ENCODE peak calls at places on chromosomes 6 and 20, in nine cellular contexts. L, I, Q, D, A, C, R, M and J are unnamed samples.

GRCh38 chr6:152087096-152087495 is 279.6 kb downstream of the ESR1 start:
- DNase-seq in L (no peak), R (no peak), I (no peak), D (no peak), C (no peak), A (no peak), Q (no peak), M (peak; percentile 76), J (no peak)

GRCh38 chr6:63897459-63897858 is 261.9 kb downstream of the PHF3 start:
- DNase-seq in L (no peak), D (no peak), R (no peak), I (no peak), C (no peak), Q (no peak), M (peak; percentile 74), A (peak; percentile 17), J (peak; percentile 51)

GRCh38 chr20:22385602-22386299 is 198.6 kb downstream of the FOXA2 start:
- DNase-seq in R (no peak), C (no peak), A (no peak), D (no peak), I (no peak), Q (no peak), L (no peak), M (no peak), J (no peak)

GRCh38 chr20:62808211-62808865 is 3.7 kb downstream of the OGFR start:
- DNase-seq in C (peak; percentile 66), L (peak; percentile 63), I (peak; percentile 78), A (peak; percentile 86), R (peak; percentile 61), D (peak; percentile 79), M (no peak), Q (peak; percentile 68), J (no peak)

GRCh38 chr6:88248709-88249321 is 82.7 kb upstream of the CNR1 start:
- DNase-seq in Q (no peak), D (no peak), L (no peak), M (no peak), I (no peak), A (no peak), C (no peak), R (no peak), J (no peak)

GRCh38 chr6:119445666-119446622 is 96.4 kb upstream of the MAN1A1 start:
- DNase-seq in M (peak; percentile 81), L (no peak), R (no peak), A (peak; percentile 58), D (peak; percentile 80), I (no peak), C (no peak), Q (no peak), J (peak; percentile 70)

GRCh38 chr6:145051661-145052060 is 683.7 kb downstream of the EPM2A start:
- DNase-seq in R (no peak), A (no peak), M (no peak), Q (no peak), I (no peak), L (no peak), D (peak; percentile 28), C (no peak), J (no peak)

GRCh38 chr6:6466967-6467761 is 121.4 kb upstream of the LY86 start:
- DNase-seq in M (no peak), A (no peak), R (no peak), L (no peak), D (no peak), C (no peak), I (no peak), Q (no peak), J (peak; percentile 1)